ENCODE peak calls at places on chromosomes 3 and 15, in five cellular contexts. P is GM12878, O is adrenal gland, T is right lobe of liver, A is HCT116. D is an unnamed sample.

GRCh38 chr3:187274977-187275338 is 16.6 kb downstream of the MASP1 start:
- DNase-seq in P (no peak), O (no peak), T (no peak), A (no peak), D (no peak)

GRCh38 chr3:119894195-119894594 is 112.3 kb downstream of the NR1I2 start:
- DNase-seq in P (no peak), O (no peak), T (no peak), A (no peak), D (no peak)

GRCh38 chr15:74798388-74799254 is 14.0 kb upstream of the LMAN1L start:
- DNase-seq in P (no peak), O (no peak), T (peak), A (no peak), D (no peak)

GRCh38 chr3:127747751-127748521 is 74.4 kb downstream of the MGLL start:
- DNase-seq in P (no peak), O (no peak), T (no peak), A (no peak), D (no peak)

GRCh38 chr3:154060606-154061380 is 60.4 kb upstream of the ARHGEF26 start:
- DNase-seq in P (no peak), O (no peak), T (no peak), A (no peak), D (no peak)

GRCh38 chr15:100060276-100060926 is 281.4 kb downstream of the ADAMTS17 start:
- DNase-seq in P (no peak), O (no peak), T (no peak), A (no peak), D (no peak)

GRCh38 chr3:56800373-56801150 is 1.2 kb downstream of the ARHGEF3 start:
- DNase-seq in P (no peak), O (no peak), T (no peak), A (no peak), D (no peak)

GRCh38 chr3:38723569-38724391 is 74.3 kb upstream of the SCN5A start:
- DNase-seq in P (no peak), O (no peak), T (no peak), A (no peak), D (no peak)

GRCh38 chr3:62439176-62439813 is 65.9 kb upstream of the FEZF2 start:
- DNase-seq in P (no peak), O (no peak), T (no peak), A (no peak), D (no peak)

GRCh38 chr3:111577798-111578685 is 17.1 kb downstream of the ZBED2 start:
- DNase-seq in P (peak), O (no peak), T (no peak), A (peak), D (no peak)

GRCh38 chr3:155960060-155960459 is 89.6 kb downstream of the GMPS start:
- DNase-seq in P (no peak), O (no peak), T (no peak), A (no peak), D (no peak)

GRCh38 chr3:187841552-187841951 is 96.3 kb upstream of the BCL6 start:
- DNase-seq in P (no peak), O (peak), T (no peak), A (no peak), D (no peak)

GRCh38 chr3:24315991-24316390 is 178.7 kb downstream of the THRB start:
- DNase-seq in P (no peak), O (no peak), T (no peak), A (no peak), D (no peak)

GRCh38 chr3:109337393-109337792 is at the start of gene DPPA4:
- DNase-seq in P (no peak), O (no peak), T (no peak), A (no peak), D (no peak)

GRCh38 chr3:13072239-13073041 is 789 bp downstream of the IQSEC1 start:
- DNase-seq in P (peak), O (no peak), T (no peak), A (no peak), D (no peak)

GRCh38 chr3:117547956-117548550 is 838.5 kb downstream of the TUSC7 start:
- DNase-seq in P (no peak), O (peak), T (no peak), A (no peak), D (no peak)

GRCh38 chr3:154164387-154164786 is 43.2 kb downstream of the ARHGEF26 start:
- DNase-seq in P (no peak), O (no peak), T (no peak), A (no peak), D (no peak)

GRCh38 chr15:26883466-26883865 is 16.6 kb downstream of the GABRA5 start:
- DNase-seq in P (no peak), O (no peak), T (no peak), A (no peak), D (no peak)

GRCh38 chr15:65248506-65248905 is 37.2 kb upstream of the CILP start:
- DNase-seq in P (no peak), O (no peak), T (no peak), A (no peak), D (no peak)

GRCh38 chr3:143314291-143315093 is 194.9 kb downstream of the CHST2 start:
- DNase-seq in P (no peak), O (no peak), T (no peak), A (no peak), D (no peak)

GRCh38 chr3:151859905-151860304 is 13.5 kb upstream of the SUCNR1 start:
- DNase-seq in P (no peak), O (no peak), T (no peak), A (no peak), D (no peak)

GRCh38 chr3:50607271-50608091 is 4.1 kb downstream of the CISH start:
- DNase-seq in P (no peak), O (no peak), T (peak), A (no peak), D (no peak)

GRCh38 chr15:44662478-44663409 is 718 bp downstream of the SPG11 start:
- DNase-seq in P (peak), O (peak), T (peak), A (peak), D (peak)

GRCh38 chr15:74200394-74200793 is 2.2 kb downstream of the STRA6 start:
- DNase-seq in P (no peak), O (peak), T (no peak), A (peak), D (no peak)

GRCh38 chr3:184172681-184173373 is 1.8 kb upstream of the AP2M1 start:
- DNase-seq in P (no peak), O (no peak), T (no peak), A (no peak), D (no peak)

GRCh38 chr15:76991048-76991447 is 3.9 kb upstream of the PSTPIP1 start:
- DNase-seq in P (no peak), O (peak), T (peak), A (no peak), D (no peak)

GRCh38 chr3:125367403-125368230 is 7.5 kb downstream of the ZNF148 start:
- DNase-seq in P (no peak), O (no peak), T (no peak), A (no peak), D (no peak)

GRCh38 chr3:194782767-194783404 is 97.2 kb downstream of the FAM43A start:
- DNase-seq in P (no peak), O (no peak), T (no peak), A (no peak), D (no peak)

GRCh38 chr3:87488725-87489124 is 212.3 kb upstream of the POU1F1 start:
- DNase-seq in P (no peak), O (no peak), T (no peak), A (no peak), D (no peak)

GRCh38 chr3:71547254-71548198 is 36.0 kb downstream of the FOXP1 start:
- DNase-seq in P (no peak), O (no peak), T (no peak), A (no peak), D (no peak)

GRCh38 chr3:37054370-37054769 is 61.1 kb downstream of the MLH1 start:
- DNase-seq in P (peak), O (no peak), T (no peak), A (peak), D (no peak)

GRCh38 chr15:40047413-40048154 is 8.6 kb upstream of the SRP14 start:
- DNase-seq in P (peak), O (peak), T (peak), A (no peak), D (no peak)

GRCh38 chr15:61501815-61502214 is 272.7 kb upstream of the RORA start:
- DNase-seq in P (no peak), O (no peak), T (no peak), A (no peak), D (no peak)

GRCh38 chr15:63065262-63066234 is 23.0 kb downstream of the TPM1 start:
- DNase-seq in P (no peak), O (no peak), T (no peak), A (no peak), D (no peak)

GRCh38 chr3:59857589-59858346 is 807.9 kb upstream of the CFAP20DC start:
- DNase-seq in P (peak), O (peak), T (peak), A (peak), D (no peak)

GRCh38 chr3:18424862-18425640 is at the start of gene SATB1:
- DNase-seq in P (no peak), O (peak), T (peak), A (no peak), D (no peak)

GRCh38 chr3:23657647-23658046 is 148.1 kb upstream of the UBE2E1 start:
- DNase-seq in P (no peak), O (no peak), T (no peak), A (no peak), D (no peak)

GRCh38 chr3:72141264-72141663 is 356.3 kb upstream of the PROK2 start:
- DNase-seq in P (no peak), O (no peak), T (no peak), A (no peak), D (no peak)

GRCh38 chr3:169501777-169502320 is 161.7 kb downstream of the MECOM start:
- DNase-seq in P (no peak), O (no peak), T (no peak), A (no peak), D (no peak)

GRCh38 chr15:56366211-56366610 is 985 bp downstream of the TEX9 start:
- DNase-seq in P (no peak), O (no peak), T (no peak), A (no peak), D (no peak)

GRCh38 chr15:56367156-56367555 is 1.9 kb downstream of the TEX9 start:
- DNase-seq in P (no peak), O (no peak), T (no peak), A (no peak), D (no peak)

GRCh38 chr15:56361978-56362377 is 3.2 kb upstream of the TEX9 start:
- DNase-seq in P (no peak), O (no peak), T (no peak), A (no peak), D (no peak)

GRCh38 chr15:56369234-56369633 is 4.0 kb downstream of the TEX9 start:
- DNase-seq in P (no peak), O (no peak), T (no peak), A (no peak), D (no peak)

DNA sequence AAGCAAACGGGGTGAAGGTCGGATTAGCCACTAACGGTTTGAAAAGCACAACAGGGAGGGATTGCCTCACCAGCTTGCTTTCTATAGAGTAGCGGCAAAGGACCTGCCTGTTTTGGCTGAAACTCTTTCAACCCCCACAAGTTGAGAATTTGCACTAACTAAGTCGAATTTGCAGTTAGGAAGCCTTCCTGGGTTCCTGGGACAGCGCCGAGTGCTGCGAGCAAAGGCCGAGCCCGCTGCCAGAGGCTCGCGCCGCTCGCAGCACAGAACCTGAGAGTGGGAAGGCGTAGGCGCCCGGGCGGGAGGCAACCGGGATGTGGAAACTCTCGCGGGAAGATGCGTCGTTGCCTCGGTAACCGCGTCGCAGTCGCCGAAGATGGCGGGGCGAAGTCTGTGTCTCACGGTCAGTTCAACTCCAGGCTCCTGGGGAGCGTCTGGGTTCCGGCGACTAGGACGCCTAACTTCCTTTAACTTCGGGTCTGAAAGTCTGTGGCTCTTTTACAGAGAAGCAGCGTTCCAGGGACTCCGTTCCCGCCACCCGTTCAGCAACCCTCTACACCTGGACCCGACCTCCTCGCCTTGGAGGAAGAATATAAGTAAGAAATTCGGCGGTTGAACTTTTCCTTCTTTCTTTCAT is at the start of gene TEX9:
- DNase-seq in P (peak), O (peak), T (peak), A (peak), D (peak)
- TF ChIP-seq POLR2A in P (peak), O (peak), T (peak), A (peak), D (no peak)

DNA sequence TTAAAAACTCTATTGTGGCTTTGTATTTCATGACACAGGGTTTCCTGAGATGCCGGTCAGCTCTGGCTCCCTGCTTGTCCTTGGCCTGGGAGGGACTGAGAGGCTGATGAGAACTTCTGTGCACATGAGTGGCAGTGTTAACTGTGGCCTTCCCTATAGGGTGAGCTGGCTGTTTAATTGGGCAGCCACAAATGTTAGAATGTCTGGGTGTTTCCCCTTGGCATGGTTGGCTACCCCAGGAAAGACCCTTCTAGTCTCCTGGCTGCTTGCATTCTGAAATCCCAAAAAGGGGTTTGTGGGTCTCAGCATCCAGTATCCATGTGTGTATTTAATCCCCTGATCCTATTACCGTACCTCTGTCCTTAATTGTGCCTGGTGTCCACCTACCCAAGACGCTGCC is 3.0 kb upstream of the KLF13 start:
- DNase-seq in P (no peak), O (no peak), T (no peak), A (no peak), D (no peak)
- TF ChIP-seq POLR2A in P (peak), O (no peak), T (no peak), A (no peak), D (no peak)

GRCh38 chr3:15098503-15099363 is at the start of gene RBSN:
- DNase-seq in P (peak), O (peak), T (peak), A (peak), D (peak)
- TF ChIP-seq POLR2A in P (peak), O (peak), T (peak), A (peak), D (peak)

GRCh38 chr3:129567176-129567705 is 24.3 kb downstream of the H1-8 start:
- DNase-seq in P (no peak), O (no peak), T (no peak), A (no peak), D (no peak)
- TF ChIP-seq POLR2A in P (no peak), O (no peak), T (no peak), A (no peak), D (no peak)

DNA sequence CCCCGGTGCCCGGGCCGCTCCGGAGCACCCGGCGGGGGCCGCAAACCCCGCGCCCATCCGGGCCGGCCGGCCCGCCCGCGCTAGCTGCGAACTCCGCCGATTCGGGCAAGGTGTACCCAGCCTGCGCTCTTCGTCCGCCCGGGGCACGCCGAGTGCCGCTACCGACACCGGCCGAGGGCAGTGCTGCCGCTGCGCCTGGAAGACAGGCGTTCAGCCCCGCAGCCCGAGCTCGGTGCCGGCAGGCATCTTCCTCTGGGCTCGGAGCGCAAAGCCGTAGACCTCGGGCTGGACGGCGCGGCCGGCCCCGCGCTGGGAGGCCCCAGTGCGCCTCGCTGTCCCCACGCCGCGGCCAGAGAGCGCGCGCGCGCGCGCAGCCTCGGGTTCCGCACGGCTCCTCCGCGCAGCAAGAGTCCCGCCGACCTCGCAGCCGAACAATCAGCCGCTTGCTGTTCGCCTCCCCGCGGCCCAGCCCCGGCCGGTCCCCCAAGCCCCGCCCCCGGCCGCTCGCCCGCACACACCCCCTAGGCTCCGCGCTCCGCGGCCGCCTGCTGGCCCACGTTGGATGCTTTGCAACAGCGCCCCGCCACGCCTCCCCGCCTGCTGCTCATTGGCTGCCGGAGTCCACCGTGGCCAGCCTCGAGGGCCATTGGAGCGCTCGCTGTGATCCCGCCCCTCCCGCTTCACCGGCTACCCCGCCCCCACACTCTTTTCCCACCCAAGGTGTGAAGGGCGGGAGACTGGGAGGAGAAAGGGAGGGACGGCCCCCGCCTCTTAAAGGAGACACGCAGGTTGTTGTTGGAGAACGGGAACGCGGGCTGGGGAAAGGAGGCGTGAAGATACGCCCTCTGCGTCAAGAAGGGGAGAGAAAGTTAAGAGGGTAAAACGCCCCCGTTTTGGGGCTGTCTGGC is at the start of gene LRIG1:
- DNase-seq in P (peak), O (peak), T (peak), A (peak), D (peak)
- TF ChIP-seq POLR2A in P (peak), O (peak), T (peak), A (no peak), D (no peak)

DNA sequence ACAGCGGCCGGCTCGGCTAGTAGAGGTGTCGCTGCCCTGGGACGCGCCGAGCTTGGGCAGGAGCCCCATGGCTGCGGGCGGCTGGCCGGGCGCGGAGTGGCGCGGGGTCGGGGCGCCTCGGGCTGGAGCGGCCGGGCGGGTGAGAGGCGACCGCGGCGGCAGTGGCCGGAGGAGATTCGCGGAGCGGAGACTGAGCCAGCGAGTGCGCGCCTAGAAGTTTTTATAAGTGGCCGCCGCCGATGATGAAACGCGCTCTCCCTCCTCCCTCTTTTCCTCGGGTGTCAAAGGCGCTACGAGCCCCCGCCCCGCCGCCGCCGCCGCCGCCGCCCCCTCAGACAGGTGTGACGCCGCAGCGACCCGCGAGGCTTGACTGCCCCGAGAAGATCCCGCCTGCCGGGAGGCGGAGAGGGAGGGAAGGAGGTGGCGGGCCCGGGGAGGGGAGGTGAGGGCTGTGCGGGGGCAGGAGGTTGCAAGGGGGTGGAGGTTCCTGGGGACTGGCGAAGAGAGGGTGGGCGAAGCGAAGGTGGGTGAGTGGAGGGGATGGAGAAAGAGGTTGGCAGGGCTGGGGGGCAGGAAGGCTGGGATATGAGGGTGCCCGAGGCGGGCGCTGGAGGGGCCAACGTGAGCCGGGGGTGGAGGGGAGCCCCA is at the start of gene SLCO2A1:
- DNase-seq in P (no peak), O (no peak), T (no peak), A (no peak), D (no peak)
- TF ChIP-seq POLR2A in P (no peak), O (peak), T (no peak), A (no peak), D (no peak)

GRCh38 chr3:73259841-73260240 is 198.4 kb downstream of the EBLN2 start:
- DNase-seq in P (no peak), O (no peak), T (no peak), A (no peak), D (no peak)

GRCh38 chr3:73255609-73256029 is 194.2 kb downstream of the EBLN2 start:
- DNase-seq in P (no peak), O (peak), T (no peak), A (no peak), D (no peak)

GRCh38 chr3:73258057-73258456 is 196.6 kb downstream of the EBLN2 start:
- DNase-seq in P (no peak), O (no peak), T (no peak), A (no peak), D (no peak)

GRCh38 chr3:73259291-73259690 is 197.8 kb downstream of the EBLN2 start:
- DNase-seq in P (no peak), O (no peak), T (no peak), A (no peak), D (no peak)

GRCh38 chr3:73257186-73257585 is 195.7 kb downstream of the EBLN2 start:
- DNase-seq in P (no peak), O (no peak), T (no peak), A (no peak), D (no peak)
- TF ChIP-seq POLR2A in P (no peak), O (no peak), T (no peak), A (no peak), D (no peak)